ENCODE peak calls at places on chromosome 4, in six cellular contexts. One of them, this sample, is unnamed.

GRCh38 chr4:138405934-138406567 is 163.9 kb upstream of the SLC7A11 start:
- DNase-seq in HS-27A: no peak
- DNase-seq in activated CD8-positive, alpha-beta T cell treated with anti-CD3 and anti-CD28 coated beads for 36 hours: no peak
- DNase-seq in activated CD4-positive, alpha-beta T cell treated with anti-CD3 and anti-CD28 coated beads for 48 hours: no peak
- DNase-seq in HCEC 1CT: peak; percentile 44
- DNase-seq in GM18507: no peak
- DNase-seq in this sample: no peak

GRCh38 chr4:40587826-40588225 is 41.8 kb downstream of the RBM47 start:
- DNase-seq in HS-27A: no peak
- DNase-seq in activated CD8-positive, alpha-beta T cell treated with anti-CD3 and anti-CD28 coated beads for 36 hours: no peak
- DNase-seq in activated CD4-positive, alpha-beta T cell treated with anti-CD3 and anti-CD28 coated beads for 48 hours: no peak
- DNase-seq in HCEC 1CT: peak; percentile 17
- DNase-seq in GM18507: no peak
- DNase-seq in this sample: no peak

GRCh38 chr4:33411182-33411581 is 2691.0 kb downstream of the PCDH7 start:
- DNase-seq in HS-27A: no peak
- DNase-seq in activated CD8-positive, alpha-beta T cell treated with anti-CD3 and anti-CD28 coated beads for 36 hours: no peak
- DNase-seq in activated CD4-positive, alpha-beta T cell treated with anti-CD3 and anti-CD28 coated beads for 48 hours: no peak
- DNase-seq in HCEC 1CT: no peak
- DNase-seq in GM18507: no peak
- DNase-seq in this sample: no peak

GRCh38 chr4:54213812-54214211 is 15.3 kb upstream of the PDGFRA start:
- DNase-seq in HS-27A: no peak
- DNase-seq in activated CD8-positive, alpha-beta T cell treated with anti-CD3 and anti-CD28 coated beads for 36 hours: no peak
- DNase-seq in activated CD4-positive, alpha-beta T cell treated with anti-CD3 and anti-CD28 coated beads for 48 hours: no peak
- DNase-seq in HCEC 1CT: no peak
- DNase-seq in GM18507: no peak
- DNase-seq in this sample: no peak

GRCh38 chr4:113759696-113760093 is 1.8 kb downstream of the CAMK2D start:
- DNase-seq in HS-27A: no peak
- DNase-seq in activated CD8-positive, alpha-beta T cell treated with anti-CD3 and anti-CD28 coated beads for 36 hours: no peak
- DNase-seq in activated CD4-positive, alpha-beta T cell treated with anti-CD3 and anti-CD28 coated beads for 48 hours: no peak
- DNase-seq in HCEC 1CT: no peak
- DNase-seq in GM18507: no peak
- DNase-seq in this sample: no peak

GRCh38 chr4:15479089-15479912 is 9.6 kb downstream of the CC2D2A start:
- DNase-seq in HS-27A: peak; percentile 66
- DNase-seq in activated CD8-positive, alpha-beta T cell treated with anti-CD3 and anti-CD28 coated beads for 36 hours: peak; percentile 11
- DNase-seq in activated CD4-positive, alpha-beta T cell treated with anti-CD3 and anti-CD28 coated beads for 48 hours: no peak
- DNase-seq in HCEC 1CT: peak; percentile 71
- DNase-seq in GM18507: no peak
- DNase-seq in this sample: peak; percentile 31

GRCh38 chr4:2900701-2901100 is 57.1 kb downstream of the ADD1 start:
- DNase-seq in HS-27A: no peak
- DNase-seq in activated CD8-positive, alpha-beta T cell treated with anti-CD3 and anti-CD28 coated beads for 36 hours: no peak
- DNase-seq in activated CD4-positive, alpha-beta T cell treated with anti-CD3 and anti-CD28 coated beads for 48 hours: no peak
- DNase-seq in HCEC 1CT: no peak
- DNase-seq in GM18507: no peak
- DNase-seq in this sample: no peak

GRCh38 chr4:104286867-104287266 is 207.8 kb downstream of the CXXC4 start:
- DNase-seq in HS-27A: no peak
- DNase-seq in activated CD8-positive, alpha-beta T cell treated with anti-CD3 and anti-CD28 coated beads for 36 hours: no peak
- DNase-seq in activated CD4-positive, alpha-beta T cell treated with anti-CD3 and anti-CD28 coated beads for 48 hours: no peak
- DNase-seq in HCEC 1CT: no peak
- DNase-seq in GM18507: no peak
- DNase-seq in this sample: no peak

GRCh38 chr4:83112678-83113428 is 1.7 kb downstream of the PLAC8 start:
- DNase-seq in HS-27A: peak; percentile 69
- DNase-seq in activated CD8-positive, alpha-beta T cell treated with anti-CD3 and anti-CD28 coated beads for 36 hours: peak; percentile 71
- DNase-seq in activated CD4-positive, alpha-beta T cell treated with anti-CD3 and anti-CD28 coated beads for 48 hours: peak; percentile 55
- DNase-seq in HCEC 1CT: no peak
- DNase-seq in GM18507: no peak
- DNase-seq in this sample: no peak

GRCh38 chr4:137535718-137536117 is 3.4 kb upstream of the PCDH18 start:
- DNase-seq in HS-27A: no peak
- DNase-seq in activated CD8-positive, alpha-beta T cell treated with anti-CD3 and anti-CD28 coated beads for 36 hours: no peak
- DNase-seq in activated CD4-positive, alpha-beta T cell treated with anti-CD3 and anti-CD28 coated beads for 48 hours: no peak
- DNase-seq in HCEC 1CT: no peak
- DNase-seq in GM18507: no peak
- DNase-seq in this sample: no peak

GRCh38 chr4:789571-790465 is 36.1 kb downstream of the CPLX1 start:
- DNase-seq in HS-27A: no peak
- DNase-seq in activated CD8-positive, alpha-beta T cell treated with anti-CD3 and anti-CD28 coated beads for 36 hours: no peak
- DNase-seq in activated CD4-positive, alpha-beta T cell treated with anti-CD3 and anti-CD28 coated beads for 48 hours: no peak
- DNase-seq in HCEC 1CT: no peak
- DNase-seq in GM18507: no peak
- DNase-seq in this sample: no peak

This sample was measured in gastrocnemius medialis.